ENCODE peak calls at places on chromosome 9, in nine cellular contexts. C, S, K, A, J, B, O, Z and D are unnamed samples.

GRCh38 chr9:18149457-18150011 is 324.4 kb upstream of the ADAMTSL1 start:
- DNase-seq in C (peak; percentile 7), S (no peak), K (no peak), A (no peak), J (peak; percentile 3), B (no peak), O (no peak), Z (no peak), D (no peak)

GRCh38 chr9:89740722-89741121 is 135.9 kb downstream of the GADD45G start:
- DNase-seq in C (no peak), S (no peak), K (no peak), A (no peak), J (no peak), B (peak; percentile 84), O (no peak), Z (no peak), D (no peak)

GRCh38 chr9:32398207-32398606 is 13.8 kb downstream of the ACO1 start:
- DNase-seq in C (no peak), S (peak; percentile 59), K (no peak), A (no peak), J (no peak), B (no peak), O (no peak), Z (no peak), D (no peak)

GRCh38 chr9:132977626-132978450 is 656 bp upstream of the GFI1B start:
- DNase-seq in C (peak; percentile 60), S (peak; percentile 42), K (peak; percentile 29), A (peak; percentile 26), J (peak; percentile 35), B (peak; percentile 88), O (peak; percentile 72), Z (peak; percentile 43), D (peak; percentile 59)

GRCh38 chr9:70679845-70680244 is 265.4 kb upstream of the KLF9 start:
- DNase-seq in C (peak; percentile 89), S (no peak), K (no peak), A (no peak), J (no peak), B (no peak), O (no peak), Z (no peak), D (peak; percentile 77)

GRCh38 chr9:93061260-93061751 is 2.8 kb downstream of the SUSD3 start:
- DNase-seq in C (peak; percentile 70), S (no peak), K (no peak), A (no peak), J (no peak), B (no peak), O (no peak), Z (no peak), D (no peak)

GRCh38 chr9:89631381-89631780 is 26.6 kb downstream of the GADD45G start:
- DNase-seq in C (no peak), S (no peak), K (no peak), A (no peak), J (no peak), B (peak; percentile 21), O (no peak), Z (no peak), D (no peak)

GRCh38 chr9:78397045-78397843 is 100.3 kb downstream of the PSAT1 start:
- DNase-seq in C (no peak), S (no peak), K (no peak), A (no peak), J (no peak), B (no peak), O (no peak), Z (no peak), D (no peak)

GRCh38 chr9:110050925-110051355 is 157.0 kb downstream of the C9orf152 start:
- DNase-seq in C (peak; percentile 84), S (peak; percentile 89), K (peak; percentile 92), A (no peak), J (peak; percentile 96), B (no peak), O (no peak), Z (peak; percentile 77), D (peak; percentile 95)

GRCh38 chr9:137069508-137070071 is 767 bp downstream of the SAPCD2 start:
- DNase-seq in C (no peak), S (no peak), K (no peak), A (no peak), J (no peak), B (peak; percentile 82), O (no peak), Z (no peak), D (no peak)

GRCh38 chr9:126956929-126957686 is 42.5 kb downstream of the RALGPS1 start:
- DNase-seq in C (peak; percentile 50), S (peak; percentile 33), K (peak; percentile 68), A (peak; percentile 38), J (peak; percentile 63), B (no peak), O (no peak), Z (no peak), D (peak; percentile 35)

GRCh38 chr9:83062653-83063527 is at the start of gene RASEF:
- DNase-seq in C (peak; percentile 13), S (no peak), K (peak; percentile 42), A (no peak), J (no peak), B (peak; percentile 74), O (no peak), Z (no peak), D (no peak)

GRCh38 chr9:137550958-137551655 is 572 bp upstream of the MRPL41 start:
- DNase-seq in C (no peak), S (no peak), K (no peak), A (no peak), J (peak; percentile 48), B (peak; percentile 92), O (no peak), Z (peak; percentile 44), D (no peak)

GRCh38 chr9:89226076-89226475 is 47.5 kb upstream of the SHC3 start:
- DNase-seq in C (peak; percentile 67), S (peak; percentile 53), K (peak; percentile 32), A (no peak), J (no peak), B (no peak), O (no peak), Z (no peak), D (peak; percentile 69)

GRCh38 chr9:127783111-127783621 is 2.7 kb upstream of the CDK9 start:
- DNase-seq in C (no peak), S (no peak), K (no peak), A (no peak), J (no peak), B (peak; percentile 96), O (no peak), Z (peak; percentile 55), D (no peak)

GRCh38 chr9:114372971-114373591 is 14.7 kb downstream of the AKNA start:
- DNase-seq in C (peak; percentile 23), S (no peak), K (no peak), A (peak; percentile 51), J (no peak), B (peak; percentile 98), O (peak; percentile 60), Z (no peak), D (no peak)

GRCh38 chr9:76905984-76906861 is at the start of gene PRUNE2:
- DNase-seq in C (peak; percentile 91), S (peak; percentile 56), K (peak; percentile 89), A (peak; percentile 19), J (peak; percentile 71), B (no peak), O (peak; percentile 81), Z (no peak), D (peak; percentile 75)

GRCh38 chr9:26243722-26244121 is 565.5 kb upstream of the TUSC1 start:
- DNase-seq in C (no peak), S (peak; percentile 61), K (peak; percentile 50), A (no peak), J (peak; percentile 61), B (no peak), O (no peak), Z (no peak), D (no peak)

DNA sequence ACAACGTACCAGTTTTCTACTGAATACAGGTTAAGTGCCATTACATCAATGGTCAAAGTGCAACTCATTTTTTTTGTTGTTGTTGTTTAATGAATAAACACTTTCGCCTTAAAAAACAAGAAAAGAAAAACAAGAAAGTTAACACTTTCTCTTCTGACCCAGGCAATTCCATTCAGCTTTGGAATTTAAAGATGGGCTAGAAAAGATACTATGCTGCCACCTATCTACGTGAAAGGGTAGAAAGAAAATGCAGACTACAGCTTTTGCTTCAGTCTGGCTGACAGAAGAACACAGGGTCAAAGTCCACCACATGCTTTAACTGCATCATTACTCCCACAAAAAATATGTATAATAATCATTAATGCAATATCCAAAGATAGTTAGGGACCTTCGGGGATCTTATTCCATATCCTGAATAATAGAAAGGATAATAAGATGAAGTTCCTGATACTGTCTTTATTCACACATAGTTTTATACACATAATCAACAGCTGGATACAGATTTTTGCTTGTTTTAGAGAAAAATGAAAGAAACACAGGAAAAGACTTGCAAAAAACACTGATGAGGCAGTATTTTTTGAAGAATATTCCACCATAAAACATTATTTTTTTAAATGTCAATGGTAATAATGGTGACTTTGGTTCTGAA is 40.4 kb downstream of the ZDHHC21 start:
- DNase-seq in C (peak; percentile 30), S (no peak), K (peak; percentile 10), A (no peak), J (no peak), B (no peak), O (no peak), Z (no peak), D (peak; percentile 48)
- TF ChIP-seq CTCF in C (peak; percentile 51), S (peak; percentile 57), K (peak; percentile 53), A (peak; percentile 49), J (peak; percentile 50), B (no peak), O (no peak), Z (no peak), D (peak; percentile 45)

DNA sequence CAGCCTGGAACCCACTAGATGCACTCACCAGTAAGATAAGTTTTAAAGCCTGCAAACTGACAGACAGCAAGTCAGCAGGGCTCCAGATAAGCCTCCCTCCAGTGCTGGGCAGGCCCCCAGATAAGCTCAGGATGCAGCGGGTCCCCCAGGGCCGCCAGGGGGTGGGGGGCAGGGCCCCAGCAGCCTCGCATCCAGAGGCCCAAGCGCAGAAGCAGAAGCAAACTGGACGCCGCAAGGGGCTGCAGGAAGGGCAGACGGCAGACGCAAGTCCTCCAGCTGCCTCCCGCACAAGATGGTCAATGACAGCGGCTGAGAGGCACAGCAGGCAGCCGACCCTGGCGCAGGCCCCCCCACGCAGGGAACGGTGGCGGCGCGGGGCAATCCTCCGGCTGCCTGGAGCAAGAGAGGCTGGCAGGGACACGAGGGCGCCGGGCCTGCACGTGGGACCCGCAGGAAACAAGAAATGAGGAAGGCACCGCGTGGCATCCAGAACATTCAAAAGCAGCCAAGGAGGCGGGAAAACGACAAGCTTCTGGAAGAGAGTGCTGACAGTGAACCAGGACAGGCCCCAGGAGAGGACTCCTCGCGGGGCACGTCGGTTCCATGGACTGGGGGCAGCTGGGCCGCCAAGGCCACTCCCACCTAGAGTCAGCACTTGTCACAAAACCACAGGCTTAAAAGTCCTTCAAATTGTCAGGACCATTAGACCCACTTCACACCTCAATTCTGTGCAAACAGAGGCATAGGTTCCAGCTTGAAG is 49.8 kb downstream of the ROR2 start:
- DNase-seq in C (peak; percentile 45), S (no peak), K (no peak), A (no peak), J (no peak), B (peak; percentile 70), O (no peak), Z (no peak), D (peak; percentile 44)
- H3K4me3 ChIP-seq in C (no peak overlapping the region), S (no peak overlapping the region), K (no peak overlapping the region), A (peak overlapping the region; percentile 35), J (no peak overlapping the region), B (no peak overlapping the region), O (no peak overlapping the region), Z (no peak overlapping the region), D (no peak overlapping the region)

GRCh38 chr9:108854094-108854493 is 1.7 kb downstream of the ACTL7B start:
- DNase-seq in C (no peak), S (no peak), K (no peak), A (no peak), J (no peak), B (no peak), O (no peak), Z (no peak), D (no peak)
- TF ChIP-seq CTCF in C (no peak), S (no peak), K (no peak), A (no peak), J (no peak), B (no peak), O (no peak), Z (no peak), D (no peak)

GRCh38 chr9:124852121-124852828 is 985 bp upstream of the WDR38 start:
- DNase-seq in C (no peak), S (no peak), K (no peak), A (peak; percentile 80), J (no peak), B (peak; percentile 71), O (no peak), Z (no peak), D (no peak)
- H3K4me3 ChIP-seq in C (no peak overlapping the region), S (no peak overlapping the region), K (peak overlapping the region; percentile 44), A (peak overlapping the region; percentile 51), J (no peak overlapping the region), B (no peak overlapping the region), O (no peak overlapping the region), Z (no peak overlapping the region), D (no peak overlapping the region)